ENCODE peak calls at places on chromosomes 16 and 17, in four cellular contexts. Z, G, V and N are unnamed samples.
A peak's percentile ranks its signal among the peaks of the same experiment; 100 is the strongest.

GRCh38 chr16:74756203-74756602 is 18.4 kb downstream of the FA2H start:
- DNase-seq in Z (peak; percentile 29), G (no peak), V (no peak), N (no peak)

GRCh38 chr16:84324439-84325262 is 30.0 kb downstream of the WFDC1 start:
- DNase-seq in Z (no peak), G (no peak), V (no peak), N (no peak)

GRCh38 chr16:70410736-70411135 is 28.2 kb downstream of the ST3GAL2 start:
- DNase-seq in Z (no peak), G (no peak), V (no peak), N (no peak)

GRCh38 chr17:54937018-54937417 is 31.4 kb downstream of the COX11 start:
- DNase-seq in Z (no peak), G (no peak), V (no peak), N (no peak)

GRCh38 chr16:64122177-64122576 is 999.7 kb downstream of the CDH11 start:
- DNase-seq in Z (no peak), G (no peak), V (no peak), N (no peak)

GRCh38 chr16:24035127-24035842 is 199.5 kb downstream of the PRKCB start:
- DNase-seq in Z (peak; percentile 70), G (no peak), V (no peak), N (no peak)

GRCh38 chr16:75296606-75297005 is 45.2 kb upstream of the BCAR1 start:
- DNase-seq in Z (no peak), G (no peak), V (no peak), N (no peak)

GRCh38 chr17:71173963-71174362 is 946.9 kb upstream of the SOX9 start:
- DNase-seq in Z (no peak), G (no peak), V (no peak), N (no peak)

GRCh38 chr17:53818894-53819293 is 3.8 kb upstream of the KIF2B start:
- DNase-seq in Z (no peak), G (no peak), V (no peak), N (no peak)

GRCh38 chr17:8117980-8118768 is at the start of gene ALOXE3:
- DNase-seq in Z (peak; percentile 21), G (peak; percentile 49), V (peak; percentile 82), N (peak; percentile 42)

GRCh38 chr17:61201211-61201610 is 198.4 kb upstream of the TBX2 start:
- DNase-seq in Z (no peak), G (peak; percentile 44), V (peak; percentile 91), N (no peak)
- TF ChIP-seq NR3C1 in Z (no peak), G (no peak), V (no peak), N (no peak)

GRCh38 chr17:35433075-35433894 is 985 bp upstream of the SLFN12 start:
- DNase-seq in Z (peak; percentile 66), G (peak; percentile 81), V (peak; percentile 95), N (peak; percentile 79)

DNA sequence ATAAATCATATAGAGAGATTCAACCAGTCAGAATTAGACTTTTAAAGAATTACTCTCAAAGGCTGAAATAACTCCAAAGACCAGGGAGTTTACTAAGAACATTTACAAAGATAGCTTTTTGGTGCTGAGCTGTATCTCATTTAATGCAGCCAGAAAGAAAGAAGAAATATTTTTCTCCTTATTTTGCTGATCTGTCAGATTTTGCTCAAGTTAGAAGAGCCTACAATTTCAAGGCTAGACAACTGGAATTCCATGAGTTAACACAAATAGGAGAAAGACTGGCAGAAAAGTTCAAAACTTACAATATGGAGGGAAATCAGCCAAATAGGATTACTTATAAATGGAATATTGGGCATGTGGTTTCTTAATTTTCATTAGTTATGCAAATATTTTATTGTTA is 6.1 kb upstream of the SLFN12 start:
- DNase-seq in Z (no peak), G (no peak), V (no peak), N (no peak)
- TF ChIP-seq NR3C1 in Z (no peak), G (no peak), V (no peak), N (no peak)

GRCh38 chr17:9729034-9729650 is 62.2 kb downstream of the DHRS7C start:
- DNase-seq in Z (peak; percentile 42), G (peak; percentile 47), V (peak; percentile 78), N (no peak)

GRCh38 chr17:9728564-9728963 is 62.8 kb downstream of the DHRS7C start:
- DNase-seq in Z (no peak), G (no peak), V (no peak), N (no peak)

GRCh38 chr17:9726291-9726690 is 65.1 kb downstream of the DHRS7C start:
- DNase-seq in Z (no peak), G (no peak), V (no peak), N (no peak)

GRCh38 chr17:9728005-9728404 is 63.4 kb downstream of the DHRS7C start:
- DNase-seq in Z (no peak), G (no peak), V (no peak), N (no peak)

GRCh38 chr17:9729735-9730420 is 61.5 kb downstream of the DHRS7C start:
- DNase-seq in Z (no peak), G (no peak), V (peak; percentile 69), N (no peak)
- TF ChIP-seq NR3C1 in Z (no peak), G (no peak), V (no peak), N (no peak)

GRCh38 chr17:73899839-73900238 is 255.6 kb upstream of the SDK2 start:
- DNase-seq in Z (no peak), G (no peak), V (no peak), N (no peak)
- TF ChIP-seq NR3C1 in Z (no peak), G (no peak), V (no peak), N (no peak)

GRCh38 chr17:3827124-3827773 is 18.8 kb downstream of the NCBP3 start:
- DNase-seq in Z (peak; percentile 39), G (peak; percentile 79), V (peak; percentile 86), N (peak; percentile 79)
- TF ChIP-seq NR3C1 in Z (no peak), G (no peak), V (no peak), N (no peak)

DNA sequence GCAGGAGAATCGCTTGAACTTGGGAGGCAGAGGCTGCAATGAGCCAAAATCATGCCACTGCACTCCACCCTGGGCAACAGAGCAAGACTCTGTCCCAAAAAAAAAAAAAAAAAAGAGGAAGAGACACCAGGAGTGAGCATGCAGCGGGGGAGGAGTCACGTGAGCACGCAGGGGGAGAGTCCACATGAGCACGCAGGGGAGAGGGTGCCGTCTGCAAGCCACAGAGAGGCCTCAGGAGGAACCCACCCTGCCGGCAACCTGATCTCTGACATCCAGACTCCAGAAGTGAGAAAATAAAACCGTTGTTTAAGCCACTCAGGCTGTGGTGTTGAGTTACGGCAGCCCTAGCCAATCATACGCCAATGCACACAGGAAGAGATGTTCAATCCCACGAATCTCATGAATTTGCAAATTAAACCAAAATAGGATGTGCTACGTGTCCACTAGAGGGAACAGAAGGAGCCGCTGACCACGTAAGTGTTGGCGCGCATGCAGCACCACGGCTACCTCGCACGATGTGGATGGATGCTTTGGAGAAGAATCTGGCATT is 42.2 kb downstream of the CCDC57 start:
- DNase-seq in Z (peak; percentile 71), G (no peak), V (no peak), N (no peak)
- TF ChIP-seq NR3C1 in Z (no peak), G (no peak), V (no peak), N (no peak)